ENCODE peak calls at places on chromosomes 16 and 17, in five cellular contexts. One of them, this sample, is unnamed.

GRCh38 chr16:21158208-21159110 is at the start of gene LDAF1:
- DNase-seq in transverse colon: peak; percentile 91
- DNase-seq in body of pancreas: peak; percentile 85
- DNase-seq in tibial nerve: peak; percentile 61
- DNase-seq in spleen: peak; percentile 97
- DNase-seq in this sample: peak; percentile 91

GRCh38 chr17:1519678-1520077 is 3.3 kb upstream of the INPP5K start:
- DNase-seq in transverse colon: no peak
- DNase-seq in spleen: no peak
- DNase-seq in body of pancreas: no peak
- DNase-seq in tibial nerve: no peak
- DNase-seq in this sample: no peak

GRCh38 chr17:28751600-28752366 is 8.0 kb downstream of the TRAF4 start:
- DNase-seq in spleen: peak; percentile 28
- DNase-seq in transverse colon: no peak
- DNase-seq in tibial nerve: no peak
- DNase-seq in body of pancreas: no peak
- DNase-seq in this sample: no peak

GRCh38 chr17:75036643-75037268 is 10.0 kb downstream of the ATP5PD start:
- DNase-seq in tibial nerve: peak; percentile 89
- DNase-seq in spleen: peak; percentile 91
- DNase-seq in body of pancreas: peak; percentile 78
- DNase-seq in transverse colon: peak; percentile 90
- DNase-seq in this sample: peak; percentile 84

GRCh38 chr17:79082311-79083190 is 7.9 kb downstream of the ENGASE start:
- DNase-seq in tibial nerve: peak; percentile 26
- DNase-seq in spleen: peak; percentile 85
- DNase-seq in body of pancreas: peak; percentile 31
- DNase-seq in transverse colon: peak; percentile 55
- DNase-seq in this sample: peak; percentile 41

GRCh38 chr17:78344666-78345065 is 15.2 kb downstream of the SOCS3 start:
- DNase-seq in body of pancreas: no peak
- DNase-seq in spleen: no peak
- DNase-seq in transverse colon: no peak
- DNase-seq in tibial nerve: no peak
- DNase-seq in this sample: no peak

GRCh38 chr17:16516594-16517018 is 24.6 kb upstream of the LRRC75A start:
- DNase-seq in tibial nerve: peak; percentile 20
- DNase-seq in spleen: no peak
- DNase-seq in transverse colon: no peak
- DNase-seq in body of pancreas: no peak
- DNase-seq in this sample: peak; percentile 41

GRCh38 chr17:6523809-6524355 is 32.5 kb downstream of the PITPNM3 start:
- DNase-seq in spleen: no peak
- DNase-seq in transverse colon: no peak
- DNase-seq in tibial nerve: no peak
- DNase-seq in body of pancreas: no peak
- DNase-seq in this sample: no peak

GRCh38 chr16:74695450-74696422 is 4.9 kb downstream of the MLKL start:
- DNase-seq in spleen: peak; percentile 87
- DNase-seq in body of pancreas: peak; percentile 93
- DNase-seq in tibial nerve: peak; percentile 94
- DNase-seq in transverse colon: peak; percentile 81
- DNase-seq in this sample: peak; percentile 96
- TF ChIP-seq POLR2A in spleen: no peak
- TF ChIP-seq POLR2A in body of pancreas: peak; percentile 58
- TF ChIP-seq POLR2A in tibial nerve: peak; percentile 33
- TF ChIP-seq POLR2A in transverse colon: no peak
- TF ChIP-seq POLR2A in this sample: no peak

DNA sequence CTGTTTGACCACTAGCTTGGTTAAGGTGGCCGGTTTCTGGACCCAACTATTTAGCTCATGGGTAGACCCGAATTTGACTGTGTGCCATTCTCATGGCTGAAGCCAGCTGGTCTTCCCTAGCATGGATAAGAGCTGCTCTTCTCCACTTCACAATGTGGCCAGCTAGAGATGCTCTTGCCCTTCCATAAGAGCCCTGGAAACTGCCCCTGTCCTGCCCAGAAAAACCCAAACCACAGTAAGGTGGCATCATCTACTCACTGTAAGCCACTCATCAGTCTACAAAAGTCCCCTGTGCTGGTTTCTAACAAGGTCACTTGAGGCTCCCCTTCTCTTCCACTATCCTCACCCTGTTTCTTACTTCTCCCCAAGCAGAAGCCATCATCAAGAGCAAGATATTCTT is 165.1 kb downstream of the HS3ST2 start:
- DNase-seq in spleen: no peak
- DNase-seq in transverse colon: no peak
- DNase-seq in tibial nerve: no peak
- DNase-seq in body of pancreas: no peak
- DNase-seq in this sample: no peak
- TF ChIP-seq CTCF in spleen: no peak
- TF ChIP-seq CTCF in transverse colon: no peak
- TF ChIP-seq CTCF in tibial nerve: no peak
- TF ChIP-seq CTCF in body of pancreas: no peak
- TF ChIP-seq CTCF in this sample: no peak

GRCh38 chr17:41777579-41778188 is 8.8 kb downstream of the JUP start:
- DNase-seq in transverse colon: peak; percentile 67
- DNase-seq in spleen: no peak
- DNase-seq in body of pancreas: peak; percentile 81
- DNase-seq in tibial nerve: peak; percentile 64
- DNase-seq in this sample: peak; percentile 60
- TF ChIP-seq POLR2A in transverse colon: no peak
- TF ChIP-seq POLR2A in spleen: no peak
- TF ChIP-seq POLR2A in body of pancreas: peak; percentile 24
- TF ChIP-seq POLR2A in tibial nerve: peak; percentile 5
- TF ChIP-seq POLR2A in this sample: no peak

GRCh38 chr17:33687831-33688230 is 394.7 kb upstream of the ASIC2 start:
- DNase-seq in spleen: no peak
- DNase-seq in body of pancreas: no peak
- DNase-seq in tibial nerve: no peak
- DNase-seq in transverse colon: no peak
- DNase-seq in this sample: no peak

GRCh38 chr17:33682622-33683021 is 389.5 kb upstream of the ASIC2 start:
- DNase-seq in body of pancreas: no peak
- DNase-seq in transverse colon: no peak
- DNase-seq in spleen: no peak
- DNase-seq in tibial nerve: no peak
- DNase-seq in this sample: no peak

GRCh38 chr17:33688771-33689170 is 395.7 kb upstream of the ASIC2 start:
- DNase-seq in transverse colon: no peak
- DNase-seq in tibial nerve: no peak
- DNase-seq in spleen: no peak
- DNase-seq in body of pancreas: no peak
- DNase-seq in this sample: no peak

GRCh38 chr17:33684714-33685113 is 391.6 kb upstream of the ASIC2 start:
- DNase-seq in spleen: no peak
- DNase-seq in tibial nerve: no peak
- DNase-seq in transverse colon: no peak
- DNase-seq in body of pancreas: no peak
- DNase-seq in this sample: no peak

GRCh38 chr17:33686171-33686570 is 393.1 kb upstream of the ASIC2 start:
- DNase-seq in body of pancreas: no peak
- DNase-seq in spleen: no peak
- DNase-seq in transverse colon: no peak
- DNase-seq in tibial nerve: no peak
- DNase-seq in this sample: peak; percentile 74
- TF ChIP-seq CTCF in body of pancreas: no peak
- TF ChIP-seq CTCF in spleen: no peak
- TF ChIP-seq CTCF in transverse colon: no peak
- TF ChIP-seq CTCF in tibial nerve: no peak
- TF ChIP-seq CTCF in this sample: no peak

GRCh38 chr16:15491430-15491829 is 57.0 kb downstream of the BMERB1 start:
- DNase-seq in spleen: no peak
- DNase-seq in tibial nerve: no peak
- DNase-seq in transverse colon: no peak
- DNase-seq in body of pancreas: no peak
- DNase-seq in this sample: no peak
- TF ChIP-seq POLR2A in spleen: no peak
- TF ChIP-seq POLR2A in tibial nerve: no peak
- TF ChIP-seq POLR2A in transverse colon: no peak
- TF ChIP-seq POLR2A in body of pancreas: no peak
- TF ChIP-seq POLR2A in this sample: no peak

DNA sequence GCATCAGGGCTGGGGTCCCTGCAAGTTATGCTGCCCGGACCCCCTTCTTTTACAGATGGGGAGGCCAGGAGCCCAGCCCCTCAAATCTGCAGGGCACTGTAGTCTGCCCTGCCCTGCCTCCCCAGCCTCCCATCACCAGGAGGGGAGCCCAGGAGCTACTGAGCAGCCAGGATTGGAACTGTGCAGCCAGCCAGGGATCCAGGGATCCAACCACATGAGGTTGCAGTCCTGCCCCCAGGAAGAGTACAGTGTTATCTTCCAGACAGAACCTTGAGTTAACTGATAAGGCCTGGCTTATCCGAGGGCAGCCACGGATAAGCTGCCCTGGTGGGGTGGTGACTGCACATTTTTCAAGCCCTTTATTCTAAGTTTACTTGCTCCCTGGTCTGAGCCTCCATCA is 11.4 kb upstream of the NDRG4 start:
- DNase-seq in body of pancreas: no peak
- DNase-seq in tibial nerve: no peak
- DNase-seq in transverse colon: no peak
- DNase-seq in spleen: peak; percentile 53
- DNase-seq in this sample: peak; percentile 62
- TF ChIP-seq CTCF in body of pancreas: no peak
- TF ChIP-seq CTCF in tibial nerve: no peak
- TF ChIP-seq CTCF in transverse colon: no peak
- TF ChIP-seq CTCF in spleen: no peak
- TF ChIP-seq CTCF in this sample: no peak

This sample was measured in testis.